ENCODE peak calls at places on chromosomes 4 and X, in seven cellular contexts. One of them, this sample, is unnamed.

GRCh38 chrX:52034211-52034610 is 34.8 kb downstream of the MAGED4B start:
- DNase-seq in HCT116: no peak
- DNase-seq in K562: no peak
- DNase-seq in Panc1: no peak
- DNase-seq in HepG2: no peak
- DNase-seq in H1: no peak
- DNase-seq in GM12878: no peak
- DNase-seq in this sample: no peak

GRCh38 chr4:29002151-29002550 is 1718.0 kb upstream of the PCDH7 start:
- DNase-seq in HCT116: no peak
- DNase-seq in K562: no peak
- DNase-seq in Panc1: no peak
- DNase-seq in HepG2: no peak
- DNase-seq in H1: peak
- DNase-seq in GM12878: no peak
- DNase-seq in this sample: no peak

GRCh38 chr4:100981447-100982204 is 365.7 kb downstream of the PPP3CA start:
- DNase-seq in HCT116: no peak
- DNase-seq in K562: no peak
- DNase-seq in Panc1: no peak
- DNase-seq in HepG2: no peak
- DNase-seq in H1: no peak
- DNase-seq in GM12878: no peak
- DNase-seq in this sample: no peak

GRCh38 chr4:52407545-52407944 is 251.6 kb downstream of the USP46 start:
- DNase-seq in HCT116: peak
- DNase-seq in K562: no peak
- DNase-seq in Panc1: no peak
- DNase-seq in HepG2: peak
- DNase-seq in H1: peak
- DNase-seq in GM12878: no peak
- DNase-seq in this sample: no peak

GRCh38 chr4:90476586-90476985 is 349.4 kb downstream of the CCSER1 start:
- DNase-seq in HCT116: no peak
- DNase-seq in K562: no peak
- DNase-seq in Panc1: no peak
- DNase-seq in HepG2: no peak
- DNase-seq in H1: no peak
- DNase-seq in GM12878: no peak
- DNase-seq in this sample: no peak

GRCh38 chr4:31071807-31072486 is 351.8 kb downstream of the PCDH7 start:
- DNase-seq in HCT116: no peak
- DNase-seq in K562: no peak
- DNase-seq in Panc1: no peak
- DNase-seq in HepG2: no peak
- DNase-seq in H1: no peak
- DNase-seq in GM12878: no peak
- DNase-seq in this sample: no peak

GRCh38 chrX:79081895-79082512 is 62.5 kb upstream of the GPR174 start:
- DNase-seq in HCT116: no peak
- DNase-seq in K562: peak
- DNase-seq in Panc1: peak
- DNase-seq in HepG2: no peak
- DNase-seq in H1: no peak
- DNase-seq in GM12878: peak
- DNase-seq in this sample: peak

GRCh38 chr4:153788064-153788418 is 842 bp downstream of the SFRP2 start:
- DNase-seq in HCT116: no peak
- DNase-seq in K562: no peak
- DNase-seq in Panc1: no peak
- DNase-seq in HepG2: no peak
- DNase-seq in H1: no peak
- DNase-seq in GM12878: no peak
- DNase-seq in this sample: peak

GRCh38 chr4:154722262-154722661 is 21.5 kb upstream of the LRAT start:
- DNase-seq in HCT116: no peak
- DNase-seq in K562: no peak
- DNase-seq in Panc1: no peak
- DNase-seq in HepG2: no peak
- DNase-seq in H1: no peak
- DNase-seq in GM12878: no peak
- DNase-seq in this sample: no peak

GRCh38 chrX:131084145-131084544 is 26.0 kb downstream of the ARHGAP36 start:
- DNase-seq in HCT116: no peak
- DNase-seq in K562: no peak
- DNase-seq in Panc1: no peak
- DNase-seq in HepG2: no peak
- DNase-seq in H1: no peak
- DNase-seq in GM12878: no peak
- DNase-seq in this sample: no peak

GRCh38 chrX:16931855-16932254 is 14.6 kb upstream of the REPS2 start:
- DNase-seq in HCT116: no peak
- DNase-seq in K562: no peak
- DNase-seq in Panc1: no peak
- DNase-seq in HepG2: no peak
- DNase-seq in H1: no peak
- DNase-seq in GM12878: no peak
- DNase-seq in this sample: no peak

GRCh38 chrX:44915361-44915868 is 42.4 kb downstream of the KDM6A start:
- DNase-seq in HCT116: no peak
- DNase-seq in K562: peak
- DNase-seq in Panc1: no peak
- DNase-seq in HepG2: peak
- DNase-seq in H1: no peak
- DNase-seq in GM12878: no peak
- DNase-seq in this sample: peak

GRCh38 chr4:25504932-25505636 is 128.0 kb downstream of the ANAPC4 start:
- DNase-seq in HCT116: no peak
- DNase-seq in K562: no peak
- DNase-seq in Panc1: no peak
- DNase-seq in HepG2: no peak
- DNase-seq in H1: no peak
- DNase-seq in GM12878: no peak
- DNase-seq in this sample: no peak

GRCh38 chr4:10101559-10102192 is 14.9 kb downstream of the WDR1 start:
- DNase-seq in HCT116: no peak
- DNase-seq in K562: no peak
- DNase-seq in Panc1: no peak
- DNase-seq in HepG2: no peak
- DNase-seq in H1: no peak
- DNase-seq in GM12878: no peak
- DNase-seq in this sample: no peak

GRCh38 chr4:1786544-1787362 is 6.3 kb upstream of the FGFR3 start:
- DNase-seq in HCT116: no peak
- DNase-seq in K562: no peak
- DNase-seq in Panc1: no peak
- DNase-seq in HepG2: peak
- DNase-seq in H1: no peak
- DNase-seq in GM12878: no peak
- DNase-seq in this sample: no peak

GRCh38 chr4:88743696-88744095 is 46.1 kb upstream of the NAP1L5 start:
- DNase-seq in HCT116: no peak
- DNase-seq in K562: no peak
- DNase-seq in Panc1: no peak
- DNase-seq in HepG2: no peak
- DNase-seq in H1: no peak
- DNase-seq in GM12878: no peak
- DNase-seq in this sample: no peak

GRCh38 chrX:41412261-41413167 is 34.6 kb upstream of the NYX start:
- DNase-seq in HCT116: no peak
- DNase-seq in K562: no peak
- DNase-seq in Panc1: no peak
- DNase-seq in HepG2: peak
- DNase-seq in H1: no peak
- DNase-seq in GM12878: no peak
- DNase-seq in this sample: no peak

GRCh38 chrX:1870421-1870820 is 255.6 kb downstream of the ASMT start:
- DNase-seq in HCT116: no peak
- DNase-seq in K562: no peak
- DNase-seq in Panc1: no peak
- DNase-seq in HepG2: no peak
- DNase-seq in H1: no peak
- DNase-seq in GM12878: no peak
- DNase-seq in this sample: no peak

GRCh38 chrX:12065251-12065650 is 73.0 kb upstream of the FRMPD4 start:
- DNase-seq in HCT116: no peak
- DNase-seq in K562: no peak
- DNase-seq in Panc1: no peak
- DNase-seq in HepG2: no peak
- DNase-seq in H1: peak
- DNase-seq in GM12878: no peak
- DNase-seq in this sample: no peak

GRCh38 chr4:25727711-25728493 is 72.3 kb downstream of the SLC34A2 start:
- DNase-seq in HCT116: no peak
- DNase-seq in K562: no peak
- DNase-seq in Panc1: no peak
- DNase-seq in HepG2: no peak
- DNase-seq in H1: no peak
- DNase-seq in GM12878: no peak
- DNase-seq in this sample: no peak

GRCh38 chr4:75015627-75016026 is 82.7 kb downstream of the PARM1 start:
- DNase-seq in HCT116: no peak
- DNase-seq in K562: no peak
- DNase-seq in Panc1: no peak
- DNase-seq in HepG2: no peak
- DNase-seq in H1: no peak
- DNase-seq in GM12878: no peak
- DNase-seq in this sample: no peak

GRCh38 chrX:88584283-88584682 is 162.7 kb upstream of the CPXCR1 start:
- DNase-seq in HCT116: no peak
- DNase-seq in K562: no peak
- DNase-seq in Panc1: no peak
- DNase-seq in HepG2: no peak
- DNase-seq in H1: no peak
- DNase-seq in GM12878: no peak
- DNase-seq in this sample: no peak

GRCh38 chr4:185165605-185166063 is 22.6 kb downstream of the SLC25A4 start:
- DNase-seq in HCT116: no peak
- DNase-seq in K562: no peak
- DNase-seq in Panc1: no peak
- DNase-seq in HepG2: no peak
- DNase-seq in H1: no peak
- DNase-seq in GM12878: peak
- DNase-seq in this sample: no peak

GRCh38 chr4:23332266-23332665 is 557.6 kb downstream of the PPARGC1A start:
- DNase-seq in HCT116: no peak
- DNase-seq in K562: no peak
- DNase-seq in Panc1: no peak
- DNase-seq in HepG2: no peak
- DNase-seq in H1: no peak
- DNase-seq in GM12878: no peak
- DNase-seq in this sample: no peak

GRCh38 chr4:2301806-2302205 is 39.9 kb upstream of the MXD4 start:
- DNase-seq in HCT116: no peak
- DNase-seq in K562: no peak
- DNase-seq in Panc1: no peak
- DNase-seq in HepG2: no peak
- DNase-seq in H1: no peak
- DNase-seq in GM12878: no peak
- DNase-seq in this sample: no peak

GRCh38 chr4:77917601-77918000 is 55.0 kb downstream of the MRPL1 start:
- DNase-seq in HCT116: no peak
- DNase-seq in K562: no peak
- DNase-seq in Panc1: no peak
- DNase-seq in HepG2: no peak
- DNase-seq in H1: no peak
- DNase-seq in GM12878: no peak
- DNase-seq in this sample: no peak

GRCh38 chr4:77917075-77917474 is 54.4 kb downstream of the MRPL1 start:
- DNase-seq in HCT116: no peak
- DNase-seq in K562: no peak
- DNase-seq in Panc1: no peak
- DNase-seq in HepG2: no peak
- DNase-seq in H1: no peak
- DNase-seq in GM12878: no peak
- DNase-seq in this sample: no peak

GRCh38 chr4:77911091-77911490 is 48.5 kb downstream of the MRPL1 start:
- DNase-seq in HCT116: no peak
- DNase-seq in K562: no peak
- DNase-seq in Panc1: no peak
- DNase-seq in HepG2: no peak
- DNase-seq in H1: no peak
- DNase-seq in GM12878: no peak
- DNase-seq in this sample: no peak

GRCh38 chr4:77913353-77913752 is 50.7 kb downstream of the MRPL1 start:
- DNase-seq in HCT116: no peak
- DNase-seq in K562: no peak
- DNase-seq in Panc1: no peak
- DNase-seq in HepG2: no peak
- DNase-seq in H1: no peak
- DNase-seq in GM12878: no peak
- DNase-seq in this sample: no peak

GRCh38 chr4:77911842-77912450 is 49.3 kb downstream of the MRPL1 start:
- DNase-seq in HCT116: no peak
- DNase-seq in K562: no peak
- DNase-seq in Panc1: no peak
- DNase-seq in HepG2: no peak
- DNase-seq in H1: no peak
- DNase-seq in GM12878: peak
- DNase-seq in this sample: no peak
- TF ChIP-seq SIN3A in HCT116: no peak
- TF ChIP-seq SIN3A in K562: no peak
- TF ChIP-seq SIN3A in Panc1: no peak
- TF ChIP-seq SIN3A in HepG2: no peak
- TF ChIP-seq SIN3A in H1: no peak
- TF ChIP-seq SIN3A in GM12878: no peak
- TF ChIP-seq SIN3A in this sample: no peak

GRCh38 chr4:132227349-132228165 is 921.5 kb upstream of the PCDH10 start:
- DNase-seq in HCT116: peak
- DNase-seq in K562: peak
- DNase-seq in Panc1: no peak
- DNase-seq in HepG2: peak
- DNase-seq in H1: peak
- DNase-seq in GM12878: no peak
- DNase-seq in this sample: peak
- TF ChIP-seq SIN3A in HCT116: no peak
- TF ChIP-seq SIN3A in K562: no peak
- TF ChIP-seq SIN3A in Panc1: no peak
- TF ChIP-seq SIN3A in HepG2: no peak
- TF ChIP-seq SIN3A in H1: no peak
- TF ChIP-seq SIN3A in GM12878: no peak
- TF ChIP-seq SIN3A in this sample: no peak

DNA sequence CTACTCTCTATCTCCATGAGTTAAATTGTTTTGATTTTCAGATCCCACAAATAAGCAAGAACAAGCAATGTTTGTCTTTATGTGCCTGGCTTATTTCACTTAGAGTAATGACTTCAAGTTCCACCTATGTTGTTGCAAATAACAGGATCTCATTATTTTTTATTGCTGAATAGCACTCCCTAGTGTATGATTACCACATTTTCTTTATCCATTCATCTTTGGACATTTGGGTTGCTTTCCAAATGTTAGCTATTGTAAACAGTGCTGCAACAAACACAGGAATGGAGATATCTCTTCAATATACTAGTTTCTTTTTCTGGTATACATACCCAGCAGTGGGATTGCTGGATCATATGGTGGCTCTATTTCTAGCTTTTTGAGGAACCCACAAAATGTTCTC is 136.0 kb downstream of the SLITRK2 start:
- DNase-seq in HCT116: no peak
- DNase-seq in K562: no peak
- DNase-seq in Panc1: no peak
- DNase-seq in HepG2: no peak
- DNase-seq in H1: no peak
- DNase-seq in GM12878: no peak
- DNase-seq in this sample: no peak
- TF ChIP-seq SIN3A in HCT116: no peak
- TF ChIP-seq SIN3A in K562: no peak
- TF ChIP-seq SIN3A in Panc1: no peak
- TF ChIP-seq SIN3A in HepG2: no peak
- TF ChIP-seq SIN3A in H1: no peak
- TF ChIP-seq SIN3A in GM12878: no peak
- TF ChIP-seq SIN3A in this sample: no peak

GRCh38 chr4:108175966-108176365 is 7.2 kb upstream of the LEF1 start:
- DNase-seq in HCT116: no peak
- DNase-seq in K562: no peak
- DNase-seq in Panc1: no peak
- DNase-seq in HepG2: no peak
- DNase-seq in H1: no peak
- DNase-seq in GM12878: no peak
- DNase-seq in this sample: no peak
- TF ChIP-seq SIN3A in HCT116: no peak
- TF ChIP-seq SIN3A in K562: no peak
- TF ChIP-seq SIN3A in Panc1: no peak
- TF ChIP-seq SIN3A in HepG2: no peak
- TF ChIP-seq SIN3A in H1: no peak
- TF ChIP-seq SIN3A in GM12878: no peak
- TF ChIP-seq SIN3A in this sample: no peak